ENCODE peak calls at places on chromosomes 16 and 17, in eight cellular contexts. J is hepatocyte, Y is OCI-LY7, Z is SK-N-SH, I is neural progenitor cell, C is GM23338, V is HCT116, D is PC-3. P is an unnamed sample. For H3K79me2, the result is how much of the 10 kb centered on the place peaks cover.

GRCh38 chr16:2341456-2342447 is 1.2 kb upstream of the ABCA3 start:
- DNase-seq in J (no peak), Y (no peak), Z (no peak), I (peak), C (peak), V (no peak), D (no peak), P (no peak)

GRCh38 chr16:87713469-87714229 is 52.1 kb downstream of the KLHDC4 start:
- DNase-seq in J (no peak), Y (peak), Z (no peak), I (no peak), C (no peak), V (no peak), D (no peak), P (no peak)

GRCh38 chr17:45050680-45051059 is 762 bp downstream of the DCAKD start:
- DNase-seq in J (peak), Y (peak), Z (peak), I (peak), C (peak), V (no peak), D (no peak), P (peak)

GRCh38 chr16:57941016-57941656 is 29.8 kb downstream of the CNGB1 start:
- DNase-seq in J (no peak), Y (no peak), Z (peak), I (no peak), C (no peak), V (no peak), D (peak), P (no peak)

GRCh38 chr16:15856901-15857778 is at the start of gene MYH11:
- DNase-seq in J (no peak), Y (peak), Z (peak), I (peak), C (peak), V (no peak), D (no peak), P (peak)

GRCh38 chr17:1087381-1088241 is 90.7 kb downstream of the TIMM22 start:
- DNase-seq in J (peak), Y (peak), Z (peak), I (peak), C (peak), V (no peak), D (peak), P (no peak)

GRCh38 chr17:48270896-48271295 is 159.1 kb downstream of the SKAP1 start:
- DNase-seq in J (no peak), Y (no peak), Z (no peak), I (no peak), C (no peak), V (no peak), D (no peak), P (no peak)

GRCh38 chr17:80303824-80304223 is 43.2 kb downstream of the RNF213 start:
- DNase-seq in J (no peak), Y (no peak), Z (no peak), I (no peak), C (no peak), V (no peak), D (no peak), P (no peak)

GRCh38 chr16:85733155-85733838 is 17.6 kb downstream of the C16orf74 start:
- DNase-seq in J (peak), Y (no peak), Z (no peak), I (no peak), C (no peak), V (no peak), D (no peak), P (no peak)

GRCh38 chr16:84020353-84020752 is 22.2 kb downstream of the SLC38A8 start:
- DNase-seq in J (no peak), Y (no peak), Z (no peak), I (no peak), C (no peak), V (no peak), D (no peak), P (no peak)

GRCh38 chr16:81524382-81524781 is 79.8 kb downstream of the CMIP start:
- DNase-seq in J (no peak), Y (no peak), Z (no peak), I (no peak), C (no peak), V (no peak), D (no peak), P (no peak)

GRCh38 chr16:85313541-85314208 is 201.4 kb upstream of the CIBAR2 start:
- DNase-seq in J (no peak), Y (peak), Z (peak), I (no peak), C (no peak), V (no peak), D (no peak), P (no peak)

GRCh38 chr16:89320717-89321501 is 103.4 kb downstream of the ZNF778 start:
- DNase-seq in J (peak), Y (no peak), Z (no peak), I (peak), C (peak), V (no peak), D (peak), P (no peak)

GRCh38 chr16:71249399-71249798 is 18.9 kb upstream of the HYDIN start:
- DNase-seq in J (no peak), Y (no peak), Z (no peak), I (no peak), C (peak), V (no peak), D (no peak), P (no peak)

GRCh38 chr17:58402047-58402446 is 15.3 kb downstream of the RNF43 start:
- DNase-seq in J (no peak), Y (no peak), Z (no peak), I (no peak), C (no peak), V (peak), D (peak), P (no peak)

GRCh38 chr17:20935740-20936139 is 107.1 kb downstream of the USP22 start:
- DNase-seq in J (no peak), Y (no peak), Z (no peak), I (no peak), C (no peak), V (no peak), D (peak), P (peak)

GRCh38 chr17:2192367-2193028 is 111.1 kb downstream of the SMG6 start:
- DNase-seq in J (no peak), Y (peak), Z (peak), I (no peak), C (no peak), V (peak), D (peak), P (no peak)

GRCh38 chr16:21116148-21116693 is 34.4 kb downstream of the DNAH3 start:
- DNase-seq in J (no peak), Y (peak), Z (no peak), I (no peak), C (peak), V (no peak), D (no peak), P (peak)

GRCh38 chr17:29027521-29027920 is 15.4 kb upstream of the PIPOX start:
- DNase-seq in J (no peak), Y (no peak), Z (no peak), I (no peak), C (no peak), V (no peak), D (no peak), P (no peak)

GRCh38 chr16:66409156-66409555 is 17.9 kb upstream of the BEAN1 start:
- DNase-seq in J (no peak), Y (no peak), Z (no peak), I (no peak), C (no peak), V (no peak), D (peak), P (no peak)

GRCh38 chr16:21599994-21600773 is 807 bp downstream of the METTL9 start:
- DNase-seq in J (peak), Y (peak), Z (peak), I (peak), C (peak), V (no peak), D (peak), P (peak)

GRCh38 chr16:27335349-27336052 is 21.7 kb downstream of the IL4R start:
- DNase-seq in J (no peak), Y (no peak), Z (no peak), I (no peak), C (no peak), V (no peak), D (no peak), P (no peak)

GRCh38 chr17:8867361-8867981 is at the start of gene PIK3R6:
- DNase-seq in J (no peak), Y (no peak), Z (no peak), I (no peak), C (no peak), V (no peak), D (no peak), P (no peak)

GRCh38 chr16:76856112-76856511 is 334.9 kb upstream of the MON1B start:
- DNase-seq in J (no peak), Y (no peak), Z (no peak), I (no peak), C (no peak), V (no peak), D (peak), P (no peak)

GRCh38 chr17:75507712-75508111 is 7.6 kb downstream of the CASKIN2 start:
- DNase-seq in J (no peak), Y (no peak), Z (no peak), I (no peak), C (no peak), V (no peak), D (no peak), P (no peak)

GRCh38 chr17:8185580-8186445 is 4.2 kb downstream of the BORCS6 start:
- DNase-seq in J (peak), Y (peak), Z (peak), I (peak), C (peak), V (no peak), D (peak), P (peak)

GRCh38 chr16:3249020-3249419 is 7.4 kb downstream of the MEFV start:
- DNase-seq in J (no peak), Y (no peak), Z (no peak), I (no peak), C (no peak), V (no peak), D (no peak), P (no peak)

GRCh38 chr16:56931253-56931768 is 631 bp upstream of the HERPUD1 start:
- DNase-seq in J (peak), Y (peak), Z (no peak), I (peak), C (peak), V (no peak), D (no peak), P (peak)

GRCh38 chr17:34252138-34252889 is 2.8 kb upstream of the CCL2 start:
- DNase-seq in J (peak), Y (peak), Z (peak), I (no peak), C (peak), V (no peak), D (no peak), P (no peak)

GRCh38 chr16:51409001-51409675 is 258.1 kb upstream of the SALL1 start:
- DNase-seq in J (no peak), Y (no peak), Z (no peak), I (no peak), C (no peak), V (no peak), D (no peak), P (no peak)

GRCh38 chr16:81746566-81746965 is 32.5 kb upstream of the PLCG2 start:
- DNase-seq in J (no peak), Y (no peak), Z (no peak), I (no peak), C (no peak), V (no peak), D (no peak), P (no peak)

GRCh38 chr16:65117701-65118448 is 4.0 kb downstream of the CDH11 start:
- DNase-seq in J (peak), Y (peak), Z (peak), I (peak), C (peak), V (peak), D (peak), P (peak)

GRCh38 chr16:2467301-2468141 is 3.6 kb upstream of the NTN3 start:
- DNase-seq in J (peak), Y (peak), Z (peak), I (peak), C (peak), V (peak), D (peak), P (no peak)

DNA sequence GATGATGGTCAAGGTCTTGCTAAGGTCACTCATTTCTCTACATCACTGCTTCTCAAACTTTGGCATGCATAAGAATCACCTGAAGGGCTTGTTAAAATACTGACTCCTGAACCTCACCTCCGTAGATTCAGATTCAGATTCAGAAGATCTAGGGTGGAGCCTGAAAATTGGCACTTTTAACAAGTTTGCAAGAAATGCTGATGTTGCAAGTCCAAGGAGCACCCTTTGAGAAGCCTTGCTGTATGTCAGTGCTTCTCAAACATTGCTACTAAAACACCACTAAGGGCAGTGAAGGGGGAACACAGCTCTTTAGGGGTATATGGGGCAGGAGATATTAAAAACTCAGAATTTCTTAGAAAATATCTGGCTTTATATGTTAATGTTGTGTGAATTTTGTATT is 13.7 kb upstream of the MYH1 start:
- DNase-seq in J (no peak), Y (no peak), Z (no peak), I (no peak), C (no peak), V (no peak), D (no peak), P (no peak)
- TF ChIP-seq EZH2phosphoT487 in J (no peak), Y (no peak), Z (no peak), I (no peak), C (no peak), V (no peak), D (no peak), P (no peak)

GRCh38 chr17:83081561-83082201 is 2.3 kb downstream of the METRNL start:
- DNase-seq in J (peak), Y (no peak), Z (no peak), I (no peak), C (no peak), V (no peak), D (no peak), P (no peak)
- H3K79me2 ChIP-seq in J (half or more), Y (under half), Z (half or more), I (under half), C (under half), V (half or more), D (under half), P (under half)

GRCh38 chr16:23027386-23027785 is 121.9 kb downstream of the USP31 start:
- DNase-seq in J (no peak), Y (no peak), Z (no peak), I (no peak), C (no peak), V (no peak), D (no peak), P (no peak)
- TF ChIP-seq EZH2phosphoT487 in J (no peak), Y (no peak), Z (no peak), I (no peak), C (no peak), V (no peak), D (no peak), P (no peak)

GRCh38 chr17:39376434-39376833 is 25.0 kb downstream of the FBXL20 start:
- DNase-seq in J (no peak), Y (peak), Z (no peak), I (no peak), C (no peak), V (no peak), D (no peak), P (no peak)
- H3K79me2 ChIP-seq in J (half or more), Y (under half), Z (under half), I (under half), C (under half), V (under half), D (under half), P (under half)

DNA sequence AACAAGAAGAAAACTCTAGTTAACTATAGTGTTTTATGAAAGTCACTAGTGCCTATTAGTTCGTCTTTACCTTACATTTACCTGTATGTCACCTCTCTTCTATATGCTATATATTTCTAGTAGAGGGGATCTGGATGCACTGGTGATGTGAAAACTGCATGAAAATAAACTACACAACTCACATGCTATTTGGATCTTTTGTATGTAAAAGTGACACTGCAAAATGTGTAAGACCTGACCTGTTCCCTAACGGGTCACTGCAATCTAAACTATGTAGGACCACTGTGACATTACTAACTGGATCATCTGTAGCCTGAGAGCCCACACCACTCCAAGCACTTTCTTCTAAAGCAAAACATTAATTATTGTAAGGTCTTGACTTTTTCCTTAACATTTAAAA is 1.7 kb downstream of the BLMH start:
- DNase-seq in J (no peak), Y (no peak), Z (no peak), I (no peak), C (no peak), V (no peak), D (no peak), P (no peak)
- TF ChIP-seq EZH2phosphoT487 in J (no peak), Y (no peak), Z (no peak), I (no peak), C (no peak), V (no peak), D (no peak), P (no peak)